ENCODE peak calls at places on chromosome 22, in five cellular contexts. R is body of pancreas, J is MG63, K is psoas muscle, A is prostate gland. N is an unnamed sample. For H3K27me3, the result is how much of the 10 kb centered on the place peaks cover.

GRCh38 chr22:42800731-42801536 is 56.1 kb downstream of the ARFGAP3 start:
- DNase-seq in A (no peak), J (no peak), R (no peak), K (no peak), N (no peak)

GRCh38 chr22:17171016-17171312 is 11.9 kb upstream of the HDHD5 start:
- DNase-seq in A (no peak), J (no peak), K (no peak), R (no peak), N (no peak)

GRCh38 chr22:23066200-23067022 is 3.9 kb upstream of the GNAZ start:
- DNase-seq in A (no peak), K (peak), J (no peak), R (no peak), N (peak)

GRCh38 chr22:23418159-23418788 is 161.8 kb downstream of the IGLL1 start:
- DNase-seq in K (no peak), R (no peak), A (no peak), J (no peak), N (peak)

GRCh38 chr22:19845369-19845722 is 9.3 kb downstream of the GNB1L start:
- DNase-seq in J (no peak), K (no peak), R (no peak), A (no peak), N (no peak)

GRCh38 chr22:22818861-22819855 is 68.5 kb upstream of the IGLL5 start:
- DNase-seq in A (no peak), K (no peak), J (no peak), R (no peak), N (no peak)

GRCh38 chr22:30857103-30857502 is 111.5 kb downstream of the MORC2 start:
- DNase-seq in A (no peak), K (no peak), R (no peak), J (no peak), N (no peak)

GRCh38 chr22:46774456-46775363 is 12.3 kb downstream of the TBC1D22A start:
- DNase-seq in A (no peak), J (no peak), K (no peak), R (no peak), N (no peak)

GRCh38 chr22:21447694-21448402 is 19.3 kb upstream of the TMEM191C start:
- DNase-seq in K (peak), J (no peak), A (peak), R (peak), N (peak)

GRCh38 chr22:23146842-23147205 is 1.5 kb downstream of the RAB36 start:
- DNase-seq in J (no peak), K (no peak), R (no peak), A (no peak), N (no peak)

GRCh38 chr22:38467904-38468760 is at the start of gene KDELR3:
- DNase-seq in K (peak), J (peak), R (peak), A (peak), N (peak)

GRCh38 chr22:22569218-22569617 is 10.2 kb upstream of the PRAME start:
- DNase-seq in K (no peak), R (no peak), J (no peak), A (no peak), N (no peak)

GRCh38 chr22:20010307-20011122 is 6.1 kb downstream of the ARVCF start:
- DNase-seq in K (peak), R (no peak), J (no peak), A (no peak), N (peak)

GRCh38 chr22:22939537-22940368 is 52.1 kb downstream of the IGLL5 start:
- DNase-seq in K (no peak), R (no peak), A (no peak), J (no peak), N (no peak)

GRCh38 chr22:49948573-49948957 is 12.0 kb upstream of the PIM3 start:
- DNase-seq in R (peak), A (no peak), J (no peak), K (no peak), N (no peak)

GRCh38 chr22:29477919-29478318 is 2.1 kb upstream of the NEFH start:
- DNase-seq in J (no peak), K (no peak), R (no peak), A (no peak), N (peak)

GRCh38 chr22:32206774-32207758 is 2.2 kb upstream of the RFPL2 start:
- DNase-seq in R (peak), J (peak), K (no peak), A (peak), N (no peak)

GRCh38 chr22:23896523-23897186 is 2.5 kb downstream of the MIF start:
- DNase-seq in A (no peak), J (no peak), K (no peak), R (no peak), N (no peak)

GRCh38 chr22:40022536-40023225 is 27.9 kb downstream of the FAM83F start:
- DNase-seq in K (no peak), A (peak), J (peak), R (no peak), N (no peak)

GRCh38 chr22:32926600-32926999 is 125.1 kb downstream of the TIMP3 start:
- DNase-seq in K (no peak), J (no peak), A (no peak), R (no peak), N (no peak)

GRCh38 chr22:33018232-33018864 is 39.8 kb downstream of the SYN3 start:
- DNase-seq in J (peak), A (peak), K (peak), R (peak), N (peak)

GRCh38 chr22:37887610-37888378 is 18.3 kb upstream of the MICALL1 start:
- DNase-seq in R (no peak), A (peak), J (peak), K (no peak), N (no peak)

GRCh38 chr22:19110064-19110458 is 12.2 kb downstream of the DGCR2 start:
- DNase-seq in J (no peak), R (no peak), A (no peak), K (no peak), N (no peak)

GRCh38 chr22:30204015-30204741 is 42.4 kb downstream of the LIF start:
- DNase-seq in R (no peak), A (no peak), J (no peak), K (no peak), N (peak)

GRCh38 chr22:32584650-32585049 is 110.0 kb downstream of the FBXO7 start:
- DNase-seq in K (no peak), A (no peak), J (no peak), R (no peak), N (no peak)

GRCh38 chr22:49767355-49768062 is 60.2 kb downstream of the BRD1 start:
- DNase-seq in A (no peak), J (no peak), R (no peak), K (peak), N (peak)

GRCh38 chr22:24112188-24112587 is 69.1 kb upstream of the SUSD2 start:
- DNase-seq in A (no peak), K (no peak), J (no peak), R (no peak), N (no peak)

GRCh38 chr22:50537765-50538164 is 7.9 kb upstream of the KLHDC7B start:
- DNase-seq in J (no peak), K (no peak), A (no peak), R (no peak), N (no peak)

GRCh38 chr22:46865642-46866041 is 103.2 kb downstream of the TBC1D22A start:
- DNase-seq in A (no peak), K (no peak), J (no peak), R (no peak), N (no peak)

GRCh38 chr22:48740731-48741405 is 1086.8 kb downstream of the BRD1 start:
- DNase-seq in A (no peak), K (no peak), R (no peak), J (no peak), N (no peak)

GRCh38 chr22:48743601-48744282 is 1083.9 kb downstream of the BRD1 start:
- DNase-seq in K (no peak), J (no peak), R (no peak), A (no peak), N (no peak)

GRCh38 chr22:48741540-48741939 is 1086.1 kb downstream of the BRD1 start:
- DNase-seq in A (no peak), J (no peak), K (no peak), R (no peak), N (no peak)

GRCh38 chr22:48742556-48743343 is 1084.9 kb downstream of the BRD1 start:
- DNase-seq in R (no peak), A (no peak), K (no peak), J (no peak), N (no peak)

DNA sequence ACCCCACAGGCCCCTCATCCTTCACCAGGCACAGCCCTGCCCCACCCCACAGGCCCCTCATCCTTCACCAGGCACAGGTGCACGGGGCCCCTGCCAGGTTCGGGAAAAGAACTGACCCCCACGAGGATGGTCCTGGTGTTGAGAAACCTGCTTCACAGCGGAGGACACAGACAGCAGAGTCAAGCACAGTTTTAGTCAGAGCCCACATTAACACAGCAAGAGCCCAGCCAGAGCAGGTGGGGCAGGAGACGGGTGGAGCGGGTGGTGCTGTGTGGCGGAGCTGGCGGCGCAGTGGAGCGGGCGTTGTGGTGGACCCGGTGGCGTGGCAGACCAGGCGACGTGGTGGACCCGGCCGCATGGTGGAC is 1085.5 kb downstream of the BRD1 start:
- DNase-seq in A (no peak), R (no peak), K (no peak), J (no peak), N (no peak)
- H3K27me3 ChIP-seq in A (under half), R (under half), K (under half), J (under half), N (under half)

DNA sequence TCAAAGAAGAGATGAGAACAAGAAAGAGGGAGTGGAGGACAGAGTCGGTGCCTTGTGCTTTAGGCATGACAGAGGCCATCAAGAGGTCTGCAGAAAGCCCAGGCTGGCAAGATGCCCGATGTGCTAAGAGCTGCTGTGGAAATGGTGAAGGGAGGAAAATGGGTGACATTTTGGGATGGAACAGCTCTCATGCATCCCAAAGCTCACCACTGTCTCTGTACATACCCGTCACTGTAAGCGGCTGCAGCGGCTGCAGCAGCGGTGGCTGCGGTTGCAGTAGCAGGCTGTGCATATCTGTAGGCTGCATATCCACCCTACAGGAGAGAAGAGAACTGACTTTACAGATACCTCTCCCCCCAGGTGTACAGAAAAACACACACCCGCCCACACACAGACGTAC is 28.6 kb downstream of the APOL5 start:
- DNase-seq in A (no peak), J (no peak), R (no peak), K (peak), N (peak)
- H3K4me3 ChIP-seq in A (no peak), J (no peak), R (no peak), K (no peak), N (no peak)

GRCh38 chr22:25237503-25237902 is 18.1 kb downstream of the CRYBB2 start:
- DNase-seq in A (no peak), R (no peak), K (no peak), J (no peak), N (no peak)

GRCh38 chr22:25235547-25236290 is 16.3 kb downstream of the CRYBB2 start:
- DNase-seq in R (peak), J (peak), A (peak), K (peak), N (peak)

GRCh38 chr22:25232301-25232700 is 12.9 kb downstream of the CRYBB2 start:
- DNase-seq in R (no peak), A (no peak), J (peak), K (no peak), N (no peak)

DNA sequence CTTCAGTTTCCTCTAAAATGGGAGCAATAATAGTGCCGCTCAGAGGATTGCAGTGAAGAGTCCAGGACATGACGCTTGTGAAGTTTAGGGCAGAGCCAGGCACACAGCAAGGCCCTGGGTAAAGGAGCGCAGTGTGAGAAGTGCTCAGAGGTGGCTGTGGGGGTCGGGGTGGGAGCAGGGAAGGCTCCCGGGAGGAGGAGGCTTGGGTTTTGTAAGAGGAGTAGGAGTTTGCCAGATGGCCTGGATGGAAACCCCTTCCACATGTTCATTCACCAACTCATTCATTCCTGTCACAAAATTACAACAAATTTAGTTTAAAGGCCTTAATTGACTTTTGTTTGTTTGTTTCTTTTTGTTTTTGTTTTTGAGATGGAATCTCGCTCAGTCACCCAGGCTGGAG is 17.0 kb downstream of the CRYBB2 start:
- DNase-seq in K (no peak), A (no peak), R (no peak), J (no peak), N (no peak)
- H3K27me3 ChIP-seq in K (under half), A (under half), R (under half), J (under half), N (under half)

GRCh38 chr22:41480397-41480735 is 11.4 kb downstream of the ACO2 start:
- DNase-seq in R (no peak), A (no peak), K (no peak), J (peak), N (no peak)
- H3K4me3 ChIP-seq in R (no peak), A (no peak), K (peak), J (no peak), N (no peak)

GRCh38 chr22:27203276-27203660 is 545.9 kb downstream of the MIAT start:
- DNase-seq in J (no peak), R (no peak), A (no peak), K (no peak), N (no peak)
- H3K27me3 ChIP-seq in J (under half), R (under half), A (under half), K (under half), N (under half)

GRCh38 chr22:28141614-28142013 is 222.6 kb upstream of the PITPNB start:
- DNase-seq in R (no peak), J (no peak), K (no peak), A (no peak), N (no peak)

GRCh38 chr22:28139993-28140392 is 220.9 kb upstream of the PITPNB start:
- DNase-seq in R (no peak), J (peak), K (no peak), A (no peak), N (no peak)

GRCh38 chr22:28142361-28142801 is 223.3 kb upstream of the PITPNB start:
- DNase-seq in K (no peak), A (peak), R (no peak), J (no peak), N (no peak)

GRCh38 chr22:28143961-28144745 is 225.1 kb upstream of the PITPNB start:
- DNase-seq in K (no peak), A (no peak), R (no peak), J (no peak), N (no peak)

DNA sequence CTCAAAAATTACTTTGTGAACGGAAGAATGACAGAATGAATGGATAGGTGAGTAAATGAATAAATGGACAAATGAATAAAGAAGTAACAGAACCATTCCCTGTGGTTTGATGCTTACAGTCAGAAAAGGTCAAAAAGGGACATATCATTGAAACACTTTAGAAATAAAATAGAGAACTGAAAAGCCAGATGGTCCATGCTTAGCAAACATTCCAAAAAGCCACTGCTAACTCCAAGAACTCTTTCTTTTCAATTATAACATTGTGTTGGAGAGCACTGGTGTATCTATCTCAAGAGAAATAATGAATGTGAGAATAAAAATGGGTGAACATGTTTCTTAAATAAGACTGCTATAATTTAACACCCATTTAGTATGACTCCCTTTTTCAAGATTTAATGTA is 224.2 kb upstream of the PITPNB start:
- DNase-seq in R (no peak), J (no peak), K (no peak), A (no peak), N (no peak)
- H3K4me3 ChIP-seq in R (no peak), J (no peak), K (no peak), A (no peak), N (no peak)